ENCODE peak calls at places on chromosome 9, in ten cellular contexts. M is neuronal stem cell; Q is lung; U is effector memory CD4-positive, alpha-beta T cell; Y is transverse colon; N is HCT116; E is OCI-LY7; O is uterus; A is heart left ventricle; T is K562. H is an unnamed sample. For H3K9me3 and H3K4me1, the result is how much of the 10 kb centered on the place peaks cover.

GRCh38 chr9:125443367-125443766 is 181.7 kb downstream of the GAPVD1 start:
- DNase-seq in A (no peak), T (no peak), E (no peak), Q (no peak), N (no peak), M (no peak), O (no peak), U (no peak), Y (no peak), H (no peak)

GRCh38 chr9:110932883-110933282 is 105.4 kb downstream of the LPAR1 start:
- DNase-seq in T (no peak), U (no peak), M (no peak), Q (no peak), Y (no peak), O (no peak), E (no peak), A (no peak), N (no peak), H (no peak)

GRCh38 chr9:137619240-137620090 is 660 bp downstream of the EHMT1 start:
- DNase-seq in T (no peak), O (no peak), E (peak), Y (peak), U (no peak), Q (peak), N (no peak), M (no peak), A (no peak), H (no peak)

GRCh38 chr9:137437691-137438590 is 3.2 kb downstream of the ENTPD8 start:
- DNase-seq in E (no peak), N (no peak), O (no peak), M (no peak), Q (no peak), Y (no peak), T (no peak), U (no peak), A (no peak), H (no peak)

GRCh38 chr9:123954518-123954917 is 24.6 kb upstream of the DENND1A start:
- DNase-seq in T (no peak), M (no peak), Q (no peak), O (no peak), A (no peak), N (no peak), Y (no peak), U (no peak), E (no peak), H (no peak)

GRCh38 chr9:86487222-86487841 is 133.1 kb upstream of the TUT7 start:
- DNase-seq in O (no peak), U (no peak), Q (no peak), E (peak), Y (no peak), T (peak), N (peak), M (peak), A (no peak), H (peak)

GRCh38 chr9:133162802-133163558 is 734 bp downstream of the GBGT1 start:
- DNase-seq in E (no peak), Q (no peak), T (peak), A (no peak), M (no peak), U (no peak), N (no peak), O (no peak), Y (no peak), H (peak)

GRCh38 chr9:91693226-91693625 is 256.8 kb downstream of the ROR2 start:
- DNase-seq in U (no peak), M (no peak), Q (no peak), A (no peak), T (no peak), N (no peak), O (no peak), E (no peak), Y (no peak), H (no peak)

GRCh38 chr9:38052147-38052546 is 16.9 kb downstream of the SHB start:
- DNase-seq in E (no peak), Y (no peak), Q (no peak), A (no peak), M (no peak), O (no peak), T (no peak), N (no peak), U (no peak), H (no peak)

GRCh38 chr9:130741831-130742449 is 48.4 kb downstream of the EXOSC2 start:
- DNase-seq in Y (no peak), N (no peak), U (no peak), M (no peak), E (no peak), O (no peak), T (peak), A (no peak), Q (no peak), H (no peak)

GRCh38 chr9:3508531-3509374 is 17.0 kb downstream of the RFX3 start:
- DNase-seq in Y (no peak), U (no peak), E (peak), Q (no peak), O (no peak), T (no peak), A (no peak), M (no peak), N (no peak), H (peak)

GRCh38 chr9:130150779-130151381 is 21.3 kb upstream of the NCS1 start:
- DNase-seq in E (no peak), Y (no peak), O (no peak), N (peak), A (no peak), U (no peak), Q (no peak), M (no peak), T (no peak), H (no peak)

GRCh38 chr9:105066265-105066865 is 138.4 kb upstream of the ABCA1 start:
- DNase-seq in A (no peak), Q (no peak), M (no peak), U (no peak), E (no peak), N (no peak), T (no peak), O (no peak), Y (no peak), H (no peak)

GRCh38 chr9:77486968-77487367 is 161.2 kb downstream of the GNA14 start:
- DNase-seq in A (no peak), Y (no peak), M (no peak), E (no peak), Q (no peak), T (no peak), O (no peak), U (no peak), N (no peak), H (no peak)

GRCh38 chr9:86122309-86122708 is 23.0 kb upstream of the GOLM1 start:
- DNase-seq in Y (no peak), T (no peak), N (no peak), Q (no peak), U (no peak), E (no peak), A (no peak), O (no peak), M (no peak), H (peak)

GRCh38 chr9:20872340-20872977 is 159.0 kb downstream of the HACD4 start:
- DNase-seq in T (no peak), U (no peak), A (no peak), E (no peak), O (no peak), Y (no peak), M (no peak), N (no peak), Q (no peak), H (no peak)

GRCh38 chr9:81559197-81559596 is 130.2 kb downstream of the TLE1 start:
- DNase-seq in E (no peak), T (no peak), N (no peak), Y (no peak), A (no peak), U (no peak), O (no peak), Q (no peak), M (no peak), H (no peak)

GRCh38 chr9:128192601-128193371 is 1.4 kb upstream of the CIZ1 start:
- DNase-seq in U (peak), T (peak), O (peak), Y (peak), Q (peak), A (peak), M (no peak), N (peak), E (no peak), H (no peak)

GRCh38 chr9:36074870-36075532 is 38.3 kb downstream of the RECK start:
- DNase-seq in Y (peak), T (no peak), A (peak), Q (peak), U (no peak), M (no peak), E (no peak), N (no peak), O (peak), H (no peak)

GRCh38 chr9:33445941-33446506 is 1.4 kb downstream of the AQP3 start:
- DNase-seq in O (no peak), N (no peak), Y (peak), Q (no peak), E (peak), T (peak), M (no peak), U (no peak), A (no peak), H (no peak)

GRCh38 chr9:120894404-120895226 is 17.6 kb upstream of the PHF19 start:
- DNase-seq in T (no peak), M (no peak), U (no peak), Q (no peak), A (peak), O (no peak), N (no peak), Y (no peak), E (no peak), H (no peak)

DNA sequence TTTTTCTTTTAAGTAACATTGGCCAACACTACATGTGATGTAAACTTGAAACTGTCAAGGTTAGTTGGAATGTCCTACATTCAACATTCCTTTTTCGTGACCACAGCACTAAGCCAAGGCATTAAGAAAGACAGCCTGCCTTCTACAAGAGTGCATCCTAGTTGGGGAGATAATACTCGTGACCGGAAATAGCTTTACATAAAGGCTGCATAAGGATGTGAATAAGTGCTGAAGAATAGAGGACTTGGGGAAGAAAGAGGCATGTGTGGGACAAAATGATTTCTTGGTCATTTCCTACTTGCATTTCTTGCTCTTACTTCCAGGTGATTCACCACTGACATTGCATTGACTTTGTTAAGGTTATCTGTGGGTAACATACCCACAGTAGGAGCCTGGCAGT is 282.0 kb downstream of the DMRT2 start:
- DNase-seq in M (no peak), E (no peak), Y (no peak), N (no peak), O (no peak), Q (no peak), T (no peak), U (no peak), A (no peak), H (no peak)
- H3K9me3 ChIP-seq in M (under half), E (under half), Y (under half), N (under half), O (under half), Q (under half), T (under half), U (under half), A (under half), H (under half)

DNA sequence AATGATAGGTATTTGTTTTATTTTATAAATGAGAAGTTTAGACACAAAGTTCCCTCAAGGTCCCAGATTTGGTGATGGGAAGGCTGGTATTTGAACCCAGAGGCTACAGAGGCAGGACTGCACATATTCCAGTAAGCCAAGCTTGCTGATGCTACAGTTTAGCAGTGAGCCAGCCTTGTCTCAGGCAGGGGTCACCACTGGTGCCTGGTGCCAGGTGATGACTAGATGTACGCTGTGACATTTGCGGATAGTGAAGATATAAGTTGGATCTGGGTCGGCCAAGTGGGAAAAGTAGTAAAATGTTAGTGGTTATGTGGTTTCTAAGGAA is 143.9 kb downstream of the AOPEP start:
- DNase-seq in A (peak), E (no peak), Y (no peak), T (no peak), Q (no peak), M (no peak), N (no peak), O (no peak), U (no peak), H (no peak)
- H3K4me1 ChIP-seq in A (half or more), E (under half), Y (half or more), T (under half), Q (under half), M (under half), N (half or more), O (under half), U (under half), H (under half)

GRCh38 chr9:15295761-15296405 is 11.1 kb downstream of the TTC39B start:
- DNase-seq in N (no peak), M (no peak), Y (peak), U (no peak), T (no peak), E (no peak), A (no peak), Q (no peak), O (peak), H (no peak)
- H3K4me3 ChIP-seq in N (no peak), M (no peak), Y (peak), U (peak), T (peak), E (no peak), A (peak), Q (peak), O (peak), H (no peak)

GRCh38 chr9:65432051-65432450 is 147.0 kb upstream of the FOXD4L5 start:
- DNase-seq in O (no peak), U (no peak), A (no peak), Q (no peak), M (no peak), N (no peak), T (no peak), Y (no peak), E (no peak), H (no peak)

GRCh38 chr9:65430221-65430620 is 145.2 kb upstream of the FOXD4L5 start:
- DNase-seq in T (no peak), Q (no peak), O (no peak), M (no peak), Y (no peak), N (no peak), A (no peak), U (no peak), E (no peak), H (no peak)

GRCh38 chr9:65435464-65435863 is 150.5 kb upstream of the FOXD4L5 start:
- DNase-seq in Y (no peak), M (no peak), O (no peak), A (no peak), Q (no peak), T (no peak), N (no peak), E (no peak), U (no peak), H (no peak)

GRCh38 chr9:65437724-65438123 is 152.7 kb upstream of the FOXD4L5 start:
- DNase-seq in T (no peak), Q (no peak), M (no peak), Y (no peak), E (no peak), N (no peak), O (no peak), U (no peak), A (no peak), H (no peak)

DNA sequence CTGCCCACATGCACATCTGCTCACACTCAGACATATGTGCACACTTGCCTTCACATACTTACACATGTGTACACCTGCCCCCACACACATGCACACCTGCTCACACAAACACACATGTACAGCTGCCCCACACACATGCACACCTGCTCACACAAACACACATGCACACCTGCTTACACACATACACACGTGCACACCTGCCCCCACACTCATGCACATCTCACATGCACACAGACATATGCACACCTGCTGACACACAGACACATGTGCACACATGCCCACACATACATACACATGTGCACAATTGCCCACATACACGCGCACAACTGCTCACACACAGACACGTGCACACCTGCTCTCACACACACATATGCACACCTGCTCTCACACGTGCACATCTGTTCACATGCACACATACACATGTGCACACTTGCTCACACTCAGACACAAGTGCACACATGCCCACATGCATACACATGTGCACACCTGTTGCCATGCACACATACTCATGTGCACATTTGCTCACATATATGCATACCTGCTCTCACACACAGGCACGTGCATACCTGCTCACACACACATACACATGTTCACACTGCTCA is 147.8 kb upstream of the FOXD4L5 start:
- DNase-seq in T (no peak), E (no peak), Y (no peak), M (no peak), Q (no peak), A (no peak), U (no peak), O (no peak), N (no peak), H (no peak)
- H3K9me3 ChIP-seq in T (under half), E (under half), Y (under half), M (under half), Q (under half), A (under half), U (under half), O (under half), N (under half), H (under half)

DNA sequence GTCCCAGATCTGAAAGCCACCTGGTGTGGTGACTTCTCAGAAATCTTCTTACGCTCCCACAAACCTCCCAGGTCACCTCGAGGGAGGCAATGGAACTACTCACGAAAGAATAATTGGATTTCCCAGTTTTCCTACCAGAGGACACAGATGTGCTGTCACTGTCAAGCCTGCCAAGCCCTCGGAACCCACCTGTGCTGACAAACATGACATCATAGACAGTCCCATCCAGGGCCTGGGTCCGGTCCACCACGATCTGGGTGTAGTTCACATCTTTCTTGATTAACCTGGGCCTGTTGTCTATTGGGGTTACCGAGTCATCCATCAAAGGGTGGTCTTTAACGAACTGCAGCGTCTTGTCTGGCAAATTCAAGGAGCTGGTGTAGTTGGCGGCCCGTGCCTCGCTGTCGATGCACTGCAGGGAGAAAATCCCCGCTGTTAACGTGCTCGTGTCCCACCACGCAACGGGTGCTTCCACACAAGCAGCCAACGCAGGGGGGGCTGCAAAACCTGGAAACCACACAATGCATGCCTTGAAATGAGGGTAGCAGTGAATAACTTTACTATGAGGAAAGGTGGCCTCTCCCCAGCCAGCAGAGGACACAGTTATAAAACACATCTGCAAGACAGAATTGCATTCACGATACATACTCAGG is 69.0 kb downstream of the SECISBP2 start:
- DNase-seq in Y (no peak), E (no peak), T (no peak), M (no peak), A (no peak), Q (no peak), O (no peak), N (no peak), U (no peak), H (no peak)
- H3K4me1 ChIP-seq in Y (under half), E (under half), T (under half), M (under half), A (under half), Q (under half), O (under half), N (under half), U (under half), H (under half)

GRCh38 chr9:136108648-136109266 is 9.9 kb downstream of the TMEM250 start:
- DNase-seq in Q (no peak), O (peak), M (no peak), N (no peak), U (no peak), A (no peak), E (no peak), T (no peak), Y (no peak), H (no peak)
- H3K4me3 ChIP-seq in Q (no peak), O (no peak), M (no peak), N (peak), U (peak), A (peak), E (no peak), T (peak), Y (peak), H (peak)

GRCh38 chr9:122526602-122527001 is 491 bp downstream of the OR1N1 start:
- DNase-seq in A (no peak), Q (no peak), T (no peak), Y (no peak), O (no peak), M (no peak), E (no peak), N (no peak), U (no peak), H (no peak)
- H3K9me3 ChIP-seq in A (under half), Q (under half), T (under half), Y (under half), O (under half), M (under half), E (under half), N (under half), U (under half), H (under half)

DNA sequence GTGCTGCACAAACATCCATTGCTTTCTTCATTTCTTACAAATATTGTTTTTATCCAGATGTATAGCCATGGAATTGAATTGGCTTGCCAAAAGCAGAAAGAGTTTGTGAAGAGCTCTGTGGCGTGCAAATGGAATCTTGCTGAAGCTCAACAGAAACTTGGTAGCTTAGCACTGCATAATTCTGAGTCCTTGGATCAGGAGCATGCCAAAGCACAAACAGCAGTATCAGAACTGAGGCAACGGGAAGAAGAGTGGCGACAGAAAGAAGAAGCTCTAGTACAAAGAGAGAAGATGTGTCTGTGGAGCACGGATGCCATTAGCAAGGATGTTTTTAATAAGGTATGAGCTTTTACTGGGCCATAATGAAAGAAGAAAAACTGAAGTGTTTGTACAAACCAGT is 5.5 kb downstream of the CDC37L1 start:
- DNase-seq in A (no peak), M (no peak), E (no peak), T (no peak), Q (no peak), U (no peak), O (no peak), N (no peak), Y (no peak), H (no peak)
- H3K4me1 ChIP-seq in A (under half), M (under half), E (under half), T (under half), Q (under half), U (under half), O (under half), N (under half), Y (under half), H (under half)

DNA sequence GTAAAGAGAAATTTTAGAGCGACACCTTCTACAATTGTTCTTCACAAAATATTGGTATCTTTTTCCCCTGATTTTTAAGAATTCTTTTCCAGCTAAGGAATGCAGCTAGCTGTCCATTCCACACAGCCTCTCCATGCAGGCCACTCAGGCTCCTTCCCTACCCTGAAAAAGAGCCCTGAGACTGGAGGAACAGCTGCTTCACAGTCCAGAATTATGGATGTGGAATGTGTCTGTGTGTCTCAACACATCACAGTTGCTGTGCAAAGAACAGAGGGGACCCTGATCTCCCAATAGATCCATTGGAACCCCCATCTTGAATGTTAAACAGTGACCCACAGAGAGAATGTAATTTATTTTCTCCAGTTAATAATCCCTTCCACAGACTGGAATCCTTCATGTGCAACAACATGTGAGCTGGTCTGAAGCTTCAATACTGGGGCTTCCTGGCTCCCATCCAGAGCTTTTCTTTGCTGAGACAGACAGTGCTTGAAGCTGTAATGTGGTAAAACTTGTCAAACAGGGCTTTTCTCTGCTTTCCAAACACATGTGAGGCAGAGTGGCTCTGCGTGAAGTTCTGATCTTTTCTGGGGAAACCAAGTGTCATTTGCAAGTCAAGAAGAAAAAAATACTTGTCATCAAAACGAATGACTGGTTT is 53.3 kb upstream of the SMC5 start:
- DNase-seq in E (no peak), Q (no peak), M (no peak), T (no peak), O (no peak), N (no peak), A (no peak), Y (no peak), U (no peak), H (no peak)
- H3K4me3 ChIP-seq in E (no peak), Q (no peak), M (no peak), T (no peak), O (no peak), N (no peak), A (no peak), Y (no peak), U (no peak), H (no peak)

H was measured in HAP-1.